ENCODE peak calls at places on chromosomes 11 and 22, in ten cellular contexts. One of them, this sample, is unnamed.

GRCh38 chr11:45949992-45950407 is 27.5 kb downstream of the LARGE2 start:
- DNase-seq in H1: no peak
- DNase-seq in GM12878: no peak
- DNase-seq in tibial nerve: peak
- DNase-seq in HepG2: no peak
- DNase-seq in A549: no peak
- DNase-seq in stomach: no peak
- DNase-seq in suprapubic skin: no peak
- DNase-seq in ovary: no peak
- DNase-seq in K562: no peak
- DNase-seq in this sample: no peak

GRCh38 chr11:124879999-124880611 is 14.9 kb downstream of the ROBO3 start:
- DNase-seq in H1: no peak
- DNase-seq in GM12878: no peak
- DNase-seq in tibial nerve: no peak
- DNase-seq in HepG2: no peak
- DNase-seq in A549: no peak
- DNase-seq in stomach: no peak
- DNase-seq in suprapubic skin: peak
- DNase-seq in ovary: no peak
- DNase-seq in K562: no peak
- DNase-seq in this sample: no peak

GRCh38 chr11:116548286-116548685 is 224.5 kb downstream of the BUD13 start:
- DNase-seq in H1: no peak
- DNase-seq in GM12878: no peak
- DNase-seq in tibial nerve: no peak
- DNase-seq in HepG2: no peak
- DNase-seq in A549: no peak
- DNase-seq in stomach: no peak
- DNase-seq in suprapubic skin: no peak
- DNase-seq in ovary: no peak
- DNase-seq in K562: no peak
- DNase-seq in this sample: no peak

GRCh38 chr11:5808500-5809121 is at the start of gene OR52N2:
- DNase-seq in H1: no peak
- DNase-seq in GM12878: peak
- DNase-seq in tibial nerve: peak
- DNase-seq in HepG2: peak
- DNase-seq in A549: peak
- DNase-seq in stomach: peak
- DNase-seq in suprapubic skin: peak
- DNase-seq in ovary: peak
- DNase-seq in K562: peak
- DNase-seq in this sample: peak

GRCh38 chr11:126115820-126116319 is 53.2 kb upstream of the CDON start:
- DNase-seq in H1: no peak
- DNase-seq in GM12878: no peak
- DNase-seq in tibial nerve: peak
- DNase-seq in HepG2: peak
- DNase-seq in A549: peak
- DNase-seq in stomach: peak
- DNase-seq in suprapubic skin: peak
- DNase-seq in ovary: no peak
- DNase-seq in K562: no peak
- DNase-seq in this sample: peak

GRCh38 chr11:71342951-71343827 is 90.8 kb upstream of the SHANK2 start:
- DNase-seq in H1: peak
- DNase-seq in GM12878: no peak
- DNase-seq in tibial nerve: no peak
- DNase-seq in HepG2: peak
- DNase-seq in A549: peak
- DNase-seq in stomach: peak
- DNase-seq in suprapubic skin: no peak
- DNase-seq in ovary: no peak
- DNase-seq in K562: peak
- DNase-seq in this sample: peak

GRCh38 chr11:102712140-102712539 is 6.6 kb upstream of the MMP27 start:
- DNase-seq in H1: no peak
- DNase-seq in GM12878: no peak
- DNase-seq in tibial nerve: no peak
- DNase-seq in HepG2: no peak
- DNase-seq in A549: no peak
- DNase-seq in stomach: no peak
- DNase-seq in suprapubic skin: no peak
- DNase-seq in ovary: no peak
- DNase-seq in K562: no peak
- DNase-seq in this sample: no peak

GRCh38 chr11:127259118-127259517 is 258.5 kb upstream of the KIRREL3 start:
- DNase-seq in H1: no peak
- DNase-seq in GM12878: no peak
- DNase-seq in tibial nerve: no peak
- DNase-seq in HepG2: no peak
- DNase-seq in A549: no peak
- DNase-seq in stomach: no peak
- DNase-seq in suprapubic skin: no peak
- DNase-seq in ovary: no peak
- DNase-seq in K562: no peak
- DNase-seq in this sample: no peak

GRCh38 chr11:26072612-26073011 is 259.3 kb upstream of the ANO3 start:
- DNase-seq in H1: no peak
- DNase-seq in GM12878: no peak
- DNase-seq in tibial nerve: no peak
- DNase-seq in HepG2: no peak
- DNase-seq in A549: no peak
- DNase-seq in stomach: no peak
- DNase-seq in suprapubic skin: no peak
- DNase-seq in ovary: no peak
- DNase-seq in K562: no peak
- DNase-seq in this sample: no peak

GRCh38 chr22:40385041-40385782 is 14.8 kb downstream of the SGSM3 start:
- DNase-seq in H1: no peak
- DNase-seq in GM12878: no peak
- DNase-seq in tibial nerve: no peak
- DNase-seq in HepG2: no peak
- DNase-seq in A549: no peak
- DNase-seq in stomach: no peak
- DNase-seq in suprapubic skin: no peak
- DNase-seq in ovary: no peak
- DNase-seq in K562: no peak
- DNase-seq in this sample: peak

GRCh38 chr11:46183819-46184218 is 62.6 kb upstream of the PHF21A start:
- DNase-seq in H1: no peak
- DNase-seq in GM12878: no peak
- DNase-seq in tibial nerve: no peak
- DNase-seq in HepG2: no peak
- DNase-seq in A549: no peak
- DNase-seq in stomach: no peak
- DNase-seq in suprapubic skin: no peak
- DNase-seq in ovary: no peak
- DNase-seq in K562: no peak
- DNase-seq in this sample: no peak

GRCh38 chr22:35995772-35996171 is 32.9 kb downstream of the RBFOX2 start:
- DNase-seq in H1: no peak
- DNase-seq in GM12878: no peak
- DNase-seq in tibial nerve: peak
- DNase-seq in HepG2: no peak
- DNase-seq in A549: no peak
- DNase-seq in stomach: peak
- DNase-seq in suprapubic skin: peak
- DNase-seq in ovary: peak
- DNase-seq in K562: peak
- DNase-seq in this sample: peak

GRCh38 chr11:134154441-134154840 is 69.3 kb downstream of the NCAPD3 start:
- DNase-seq in H1: no peak
- DNase-seq in GM12878: no peak
- DNase-seq in tibial nerve: no peak
- DNase-seq in HepG2: no peak
- DNase-seq in A549: no peak
- DNase-seq in stomach: no peak
- DNase-seq in suprapubic skin: no peak
- DNase-seq in ovary: no peak
- DNase-seq in K562: no peak
- DNase-seq in this sample: no peak

GRCh38 chr11:74283580-74284180 is 27.8 kb downstream of the P4HA3 start:
- DNase-seq in H1: no peak
- DNase-seq in GM12878: no peak
- DNase-seq in tibial nerve: no peak
- DNase-seq in HepG2: no peak
- DNase-seq in A549: no peak
- DNase-seq in stomach: no peak
- DNase-seq in suprapubic skin: no peak
- DNase-seq in ovary: no peak
- DNase-seq in K562: no peak
- DNase-seq in this sample: no peak

GRCh38 chr11:12285106-12285505 is 92.3 kb upstream of the PARVA start:
- DNase-seq in H1: no peak
- DNase-seq in GM12878: no peak
- DNase-seq in tibial nerve: peak
- DNase-seq in HepG2: no peak
- DNase-seq in A549: no peak
- DNase-seq in stomach: no peak
- DNase-seq in suprapubic skin: peak
- DNase-seq in ovary: no peak
- DNase-seq in K562: no peak
- DNase-seq in this sample: no peak
- TF ChIP-seq POLR2A in H1: no peak
- TF ChIP-seq POLR2A in GM12878: no peak
- TF ChIP-seq POLR2A in tibial nerve: no peak
- TF ChIP-seq POLR2A in HepG2: no peak
- TF ChIP-seq POLR2A in A549: no peak
- TF ChIP-seq POLR2A in stomach: no peak
- TF ChIP-seq POLR2A in suprapubic skin: no peak
- TF ChIP-seq POLR2A in ovary: no peak
- TF ChIP-seq POLR2A in K562: no peak
- TF ChIP-seq POLR2A in this sample: no peak

GRCh38 chr22:32916025-32916424 is 114.5 kb downstream of the TIMP3 start:
- DNase-seq in H1: no peak
- DNase-seq in GM12878: no peak
- DNase-seq in tibial nerve: no peak
- DNase-seq in HepG2: no peak
- DNase-seq in A549: no peak
- DNase-seq in stomach: no peak
- DNase-seq in suprapubic skin: no peak
- DNase-seq in ovary: no peak
- DNase-seq in K562: no peak
- DNase-seq in this sample: no peak

GRCh38 chr22:32920032-32920628 is 118.6 kb downstream of the TIMP3 start:
- DNase-seq in H1: no peak
- DNase-seq in GM12878: no peak
- DNase-seq in tibial nerve: peak
- DNase-seq in HepG2: no peak
- DNase-seq in A549: no peak
- DNase-seq in stomach: no peak
- DNase-seq in suprapubic skin: peak
- DNase-seq in ovary: peak
- DNase-seq in K562: no peak
- DNase-seq in this sample: peak

GRCh38 chr22:32918741-32919140 is 117.2 kb downstream of the TIMP3 start:
- DNase-seq in H1: no peak
- DNase-seq in GM12878: no peak
- DNase-seq in tibial nerve: no peak
- DNase-seq in HepG2: no peak
- DNase-seq in A549: no peak
- DNase-seq in stomach: no peak
- DNase-seq in suprapubic skin: no peak
- DNase-seq in ovary: no peak
- DNase-seq in K562: no peak
- DNase-seq in this sample: no peak

GRCh38 chr22:32919629-32920028 is 118.1 kb downstream of the TIMP3 start:
- DNase-seq in H1: no peak
- DNase-seq in GM12878: no peak
- DNase-seq in tibial nerve: no peak
- DNase-seq in HepG2: no peak
- DNase-seq in A549: no peak
- DNase-seq in stomach: no peak
- DNase-seq in suprapubic skin: no peak
- DNase-seq in ovary: no peak
- DNase-seq in K562: no peak
- DNase-seq in this sample: no peak

DNA sequence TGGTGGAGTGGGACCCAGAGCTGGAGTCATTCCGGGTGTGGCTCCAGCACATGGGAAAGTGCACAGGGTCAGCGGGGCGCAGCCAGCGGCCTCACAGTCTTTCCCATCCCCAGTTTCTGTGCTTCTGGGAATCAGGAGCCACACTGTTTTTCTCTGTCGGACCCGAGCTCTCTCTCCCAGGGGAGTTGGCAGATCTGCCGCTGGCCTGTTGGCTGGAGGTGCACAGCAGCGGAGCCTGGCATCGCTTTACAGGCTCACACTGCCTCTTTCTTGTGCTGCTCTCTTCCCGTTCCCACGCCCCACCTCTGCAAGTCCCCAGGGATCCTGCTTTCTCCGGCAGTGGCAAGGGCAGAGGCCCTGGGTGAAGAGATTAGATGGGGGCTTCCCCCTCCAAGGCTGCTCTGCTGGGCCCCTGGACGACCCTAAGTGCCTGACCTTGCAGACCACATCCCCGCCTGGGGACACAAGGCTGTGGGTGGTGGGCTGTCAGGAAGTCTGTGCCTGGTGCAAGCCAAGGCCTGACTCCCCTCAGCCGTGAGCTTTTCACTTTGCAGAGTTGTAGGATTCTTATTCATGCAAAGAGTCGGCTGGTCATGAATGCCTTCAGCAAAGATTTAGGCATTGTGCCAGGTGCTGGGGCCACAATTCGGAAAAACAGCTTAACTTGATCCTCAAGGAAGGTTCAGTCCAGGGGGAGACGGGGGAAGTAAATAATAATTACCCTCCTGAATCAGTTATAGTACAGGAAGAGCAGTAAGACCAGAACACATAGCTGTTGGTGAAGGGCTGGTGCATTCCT is 116.3 kb downstream of the TIMP3 start:
- DNase-seq in H1: no peak
- DNase-seq in GM12878: no peak
- DNase-seq in tibial nerve: no peak
- DNase-seq in HepG2: no peak
- DNase-seq in A549: no peak
- DNase-seq in stomach: no peak
- DNase-seq in suprapubic skin: no peak
- DNase-seq in ovary: no peak
- DNase-seq in K562: no peak
- DNase-seq in this sample: no peak
- TF ChIP-seq EP300 in H1: no peak
- TF ChIP-seq EP300 in GM12878: no peak
- TF ChIP-seq EP300 in tibial nerve: no peak
- TF ChIP-seq EP300 in HepG2: no peak
- TF ChIP-seq EP300 in A549: no peak
- TF ChIP-seq EP300 in stomach: no peak
- TF ChIP-seq EP300 in suprapubic skin: no peak
- TF ChIP-seq EP300 in ovary: no peak
- TF ChIP-seq EP300 in K562: no peak
- TF ChIP-seq EP300 in this sample: no peak

GRCh38 chr11:10302744-10303557 is 1.9 kb upstream of the ADM start:
- DNase-seq in H1: no peak
- DNase-seq in GM12878: no peak
- DNase-seq in tibial nerve: peak
- DNase-seq in HepG2: peak
- DNase-seq in A549: no peak
- DNase-seq in stomach: peak
- DNase-seq in suprapubic skin: peak
- DNase-seq in ovary: peak
- DNase-seq in K562: peak
- DNase-seq in this sample: peak
- TF ChIP-seq POLR2A in H1: peak
- TF ChIP-seq POLR2A in GM12878: no peak
- TF ChIP-seq POLR2A in tibial nerve: no peak
- TF ChIP-seq POLR2A in HepG2: peak
- TF ChIP-seq POLR2A in A549: no peak
- TF ChIP-seq POLR2A in stomach: no peak
- TF ChIP-seq POLR2A in suprapubic skin: no peak
- TF ChIP-seq POLR2A in ovary: no peak
- TF ChIP-seq POLR2A in K562: no peak
- TF ChIP-seq POLR2A in this sample: peak

GRCh38 chr22:17097701-17098100 is 12.9 kb downstream of the IL17RA start:
- DNase-seq in H1: no peak
- DNase-seq in GM12878: no peak
- DNase-seq in tibial nerve: no peak
- DNase-seq in HepG2: no peak
- DNase-seq in A549: no peak
- DNase-seq in stomach: no peak
- DNase-seq in suprapubic skin: no peak
- DNase-seq in ovary: no peak
- DNase-seq in K562: no peak
- DNase-seq in this sample: no peak
- TF ChIP-seq EP300 in H1: no peak
- TF ChIP-seq EP300 in GM12878: no peak
- TF ChIP-seq EP300 in tibial nerve: no peak
- TF ChIP-seq EP300 in HepG2: no peak
- TF ChIP-seq EP300 in A549: no peak
- TF ChIP-seq EP300 in stomach: no peak
- TF ChIP-seq EP300 in suprapubic skin: no peak
- TF ChIP-seq EP300 in ovary: no peak
- TF ChIP-seq EP300 in K562: no peak
- TF ChIP-seq EP300 in this sample: no peak

This sample was measured in transverse colon.